ENCODE peak calls at places on chromosomes 7 and 10, in five cellular contexts. I is SK-N-SH, U is IMR-90, V is K562, R is GM12878. Y is an unnamed sample.

GRCh38 chr10:132115736-132116135 is 50.0 kb downstream of the JAKMIP3 start:
- DNase-seq in R (no peak), U (peak), I (no peak), V (no peak), Y (no peak)

GRCh38 chr7:117014673-117015133 is 61.4 kb downstream of the ST7 start:
- DNase-seq in I (peak), V (peak), R (no peak), U (peak), Y (no peak)

GRCh38 chr10:82691211-82691610 is 816.2 kb downstream of the NRG3 start:
- DNase-seq in U (no peak), I (no peak), R (no peak), V (no peak), Y (no peak)

GRCh38 chr7:139249179-139249822 is 18.3 kb downstream of the UBN2 start:
- DNase-seq in R (no peak), U (no peak), I (no peak), V (no peak), Y (no peak)

GRCh38 chr7:69577221-69577620 is 21.1 kb upstream of the AUTS2 start:
- DNase-seq in R (no peak), V (no peak), U (no peak), I (no peak), Y (no peak)

GRCh38 chr7:116770941-116771340 is 91.4 kb upstream of the CAPZA2 start:
- DNase-seq in U (no peak), R (no peak), V (no peak), I (no peak), Y (no peak)

GRCh38 chr10:57018452-57018851 is 657.4 kb upstream of the ZWINT start:
- DNase-seq in I (no peak), V (no peak), U (no peak), R (no peak), Y (no peak)

GRCh38 chr10:60978287-60979115 is 34.5 kb upstream of the RHOBTB1 start:
- DNase-seq in U (peak), I (no peak), V (peak), R (no peak), Y (peak)

GRCh38 chr7:1668486-1668931 is 1.6 kb upstream of the ELFN1 start:
- DNase-seq in U (no peak), R (no peak), I (peak), V (no peak), Y (peak)

GRCh38 chr7:28564755-28565374 is 152.5 kb downstream of the CREB5 start:
- DNase-seq in R (no peak), U (peak), I (no peak), V (no peak), Y (no peak)

GRCh38 chr7:286278-286677 is 3.7 kb upstream of the FOXL3 start:
- DNase-seq in U (no peak), I (no peak), R (no peak), V (no peak), Y (no peak)

GRCh38 chr10:32155075-32155516 is 98.9 kb upstream of the KIF5B start:
- DNase-seq in V (no peak), R (no peak), U (peak), I (no peak), Y (no peak)

GRCh38 chr7:31778296-31778695 is 91.3 kb downstream of the PPP1R17 start:
- DNase-seq in V (no peak), R (no peak), U (no peak), I (no peak), Y (no peak)

GRCh38 chr10:121891103-121891502 is 36.7 kb downstream of the ATE1 start:
- DNase-seq in V (no peak), U (no peak), R (no peak), I (no peak), Y (no peak)

GRCh38 chr7:130695840-130696239 is 9.5 kb upstream of the TSGA13 start:
- DNase-seq in V (peak), U (peak), I (peak), R (no peak), Y (peak)

GRCh38 chr7:91416485-91416884 is 152.3 kb downstream of the FZD1 start:
- DNase-seq in R (no peak), V (no peak), I (no peak), U (no peak), Y (no peak)

GRCh38 chr7:16590424-16590823 is 55.1 kb downstream of the ANKMY2 start:
- DNase-seq in U (no peak), V (no peak), R (no peak), I (no peak), Y (no peak)
- TF ChIP-seq RCOR1 in U (no peak), V (peak), R (no peak), I (no peak), Y (no peak)

GRCh38 chr7:134782121-134782623 is 2.7 kb downstream of the CALD1 start:
- DNase-seq in V (no peak), U (peak), I (no peak), R (peak), Y (no peak)
- TF ChIP-seq RCOR1 in V (no peak), U (no peak), I (no peak), R (no peak), Y (no peak)

DNA sequence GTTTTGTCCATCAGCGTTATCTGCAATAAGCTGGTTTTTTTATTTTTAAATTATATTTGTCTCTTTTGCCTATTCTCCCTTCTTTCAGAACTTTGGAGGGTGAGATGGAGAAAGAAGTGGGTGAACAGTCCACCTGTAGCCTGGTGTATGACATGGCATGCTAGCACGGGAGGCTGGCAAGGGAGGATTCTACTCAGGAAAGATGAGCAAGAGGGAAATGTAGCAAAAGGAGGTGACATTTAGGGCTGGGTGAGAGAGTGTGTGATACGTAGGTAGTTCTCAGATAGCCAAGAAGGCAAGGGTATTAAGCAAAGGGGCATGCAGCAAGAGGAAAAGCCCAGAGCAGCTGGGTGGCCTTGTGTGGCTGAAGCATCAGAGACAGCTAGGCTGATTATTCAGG is 612.9 kb upstream of the IGFBP3 start:
- DNase-seq in V (no peak), I (no peak), R (no peak), U (no peak), Y (no peak)
- TF ChIP-seq RCOR1 in V (no peak), I (no peak), R (no peak), U (no peak), Y (no peak)

DNA sequence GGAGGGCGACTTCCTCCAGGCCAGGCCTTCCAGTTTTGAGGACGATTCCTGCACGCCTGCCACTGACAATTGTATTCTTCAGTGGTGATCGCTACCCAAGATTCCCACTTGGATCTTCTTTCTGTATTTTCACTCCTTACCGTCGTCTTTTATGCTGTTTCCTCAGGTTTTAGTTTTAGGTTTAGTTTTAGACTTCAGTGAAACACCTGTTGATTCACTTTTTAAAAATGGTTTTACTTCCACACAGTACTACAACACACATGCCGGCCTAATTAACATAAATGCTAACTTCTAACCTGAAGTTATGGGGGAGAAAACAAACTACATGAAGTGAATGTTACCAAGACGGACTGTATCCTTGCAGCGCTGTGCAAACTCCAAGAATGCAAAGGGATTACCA is 530.6 kb upstream of the MGMT start:
- DNase-seq in U (no peak), R (no peak), I (no peak), V (no peak), Y (no peak)
- TF ChIP-seq RCOR1 in U (no peak), R (no peak), I (no peak), V (no peak), Y (no peak)

GRCh38 chr7:115066050-115066449 is 144.2 kb downstream of the MDFIC start:
- DNase-seq in R (peak), V (no peak), U (no peak), I (no peak), Y (no peak)

GRCh38 chr7:115068220-115068619 is 146.3 kb downstream of the MDFIC start:
- DNase-seq in I (no peak), U (peak), V (no peak), R (no peak), Y (no peak)

GRCh38 chr7:115066634-115067033 is 144.7 kb downstream of the MDFIC start:
- DNase-seq in I (no peak), U (no peak), V (no peak), R (no peak), Y (no peak)

DNA sequence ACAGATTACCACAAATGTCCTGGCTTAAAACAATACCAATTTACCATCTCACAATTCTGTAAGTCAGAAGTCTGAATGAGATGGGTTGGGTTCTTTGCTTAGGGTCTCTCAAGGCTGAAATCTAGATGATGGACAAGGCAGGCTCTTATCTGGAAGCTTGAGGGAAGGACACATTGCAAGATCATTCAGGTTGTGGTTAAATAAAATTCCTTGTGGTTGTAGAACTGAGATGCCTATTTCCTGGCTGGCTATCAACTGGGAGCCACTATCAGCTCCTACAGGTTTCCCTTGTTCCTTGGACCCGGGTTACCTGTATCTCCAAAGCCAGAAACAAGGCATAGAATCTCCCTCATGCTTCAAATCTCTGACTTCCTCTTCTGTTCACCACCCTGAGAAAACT is 148.4 kb downstream of the MDFIC start:
- DNase-seq in R (no peak), U (no peak), V (no peak), I (no peak), Y (no peak)
- TF ChIP-seq RCOR1 in R (no peak), U (no peak), V (no peak), I (no peak), Y (no peak)

GRCh38 chr7:151176401-151176800 is 8.9 kb upstream of the GBX1 start:
- DNase-seq in I (no peak), U (no peak), R (no peak), V (no peak), Y (no peak)
- TF ChIP-seq RCOR1 in I (no peak), U (no peak), R (no peak), V (no peak), Y (no peak)

GRCh38 chr7:73768661-73769480 is 1.2 kb downstream of the CLDN3 start:
- DNase-seq in V (peak), R (no peak), U (no peak), I (no peak), Y (no peak)

GRCh38 chr7:73766556-73767229 is 3.4 kb downstream of the CLDN3 start:
- DNase-seq in I (no peak), R (no peak), V (no peak), U (no peak), Y (no peak)

GRCh38 chr7:73770860-73771665 is 993 bp upstream of the CLDN3 start:
- DNase-seq in U (no peak), V (peak), R (no peak), I (no peak), Y (no peak)

GRCh38 chr7:73770002-73770859 is at the start of gene CLDN3:
- DNase-seq in V (peak), U (no peak), I (peak), R (no peak), Y (peak)

GRCh38 chr7:73769481-73770001 is 529 bp downstream of the CLDN3 start:
- DNase-seq in V (peak), I (no peak), U (no peak), R (no peak), Y (no peak)
- TF ChIP-seq RCOR1 in V (no peak), I (no peak), U (no peak), R (no peak), Y (no peak)

Y was measured in A549.